ENCODE peak calls at places on chromosomes 6 and 20, in eight cellular contexts. One of them, this sample, is unnamed.

GRCh38 chr6:155408981-155409380 is 46.7 kb downstream of the NOX3 start:
- DNase-seq in T-helper 2 cell: no peak
- DNase-seq in cardiac fibroblast: no peak
- DNase-seq in NCI-H2029 treated with DMSO at 0.1 percent for 48 hours: no peak
- DNase-seq in SK-N-SH: no peak
- DNase-seq in CD8-positive, alpha-beta T cell: no peak
- DNase-seq in 8988T: no peak
- DNase-seq in ecto neural progenitor cell: no peak
- DNase-seq in this sample: no peak

GRCh38 chr6:16179970-16180431 is 51.1 kb downstream of the MYLIP start:
- DNase-seq in 8988T: no peak
- DNase-seq in SK-N-SH: no peak
- DNase-seq in CD8-positive, alpha-beta T cell: peak
- DNase-seq in ecto neural progenitor cell: no peak
- DNase-seq in NCI-H2029 treated with DMSO at 0.1 percent for 48 hours: no peak
- DNase-seq in T-helper 2 cell: peak
- DNase-seq in cardiac fibroblast: no peak
- DNase-seq in this sample: no peak

GRCh38 chr6:118709859-118710350 is 58.5 kb upstream of the CEP85L start:
- DNase-seq in cardiac fibroblast: peak
- DNase-seq in SK-N-SH: no peak
- DNase-seq in NCI-H2029 treated with DMSO at 0.1 percent for 48 hours: peak
- DNase-seq in CD8-positive, alpha-beta T cell: peak
- DNase-seq in ecto neural progenitor cell: no peak
- DNase-seq in T-helper 2 cell: peak
- DNase-seq in 8988T: no peak
- DNase-seq in this sample: peak

GRCh38 chr20:23622839-23623343 is 14.9 kb downstream of the CST3 start:
- DNase-seq in cardiac fibroblast: peak
- DNase-seq in NCI-H2029 treated with DMSO at 0.1 percent for 48 hours: no peak
- DNase-seq in T-helper 2 cell: no peak
- DNase-seq in 8988T: no peak
- DNase-seq in SK-N-SH: no peak
- DNase-seq in CD8-positive, alpha-beta T cell: no peak
- DNase-seq in ecto neural progenitor cell: peak
- DNase-seq in this sample: no peak

GRCh38 chr6:37845930-37846329 is 26.4 kb downstream of the ZFAND3 start:
- DNase-seq in CD8-positive, alpha-beta T cell: no peak
- DNase-seq in T-helper 2 cell: no peak
- DNase-seq in SK-N-SH: no peak
- DNase-seq in ecto neural progenitor cell: no peak
- DNase-seq in cardiac fibroblast: no peak
- DNase-seq in NCI-H2029 treated with DMSO at 0.1 percent for 48 hours: no peak
- DNase-seq in 8988T: no peak
- DNase-seq in this sample: no peak

GRCh38 chr6:116535109-116535508 is 10.4 kb downstream of the TRAPPC3L start:
- DNase-seq in T-helper 2 cell: no peak
- DNase-seq in SK-N-SH: no peak
- DNase-seq in NCI-H2029 treated with DMSO at 0.1 percent for 48 hours: no peak
- DNase-seq in cardiac fibroblast: no peak
- DNase-seq in ecto neural progenitor cell: no peak
- DNase-seq in 8988T: no peak
- DNase-seq in CD8-positive, alpha-beta T cell: no peak
- DNase-seq in this sample: no peak

GRCh38 chr6:165855856-165856255 is 192.8 kb upstream of the PDE10A start:
- DNase-seq in NCI-H2029 treated with DMSO at 0.1 percent for 48 hours: no peak
- DNase-seq in ecto neural progenitor cell: no peak
- DNase-seq in T-helper 2 cell: no peak
- DNase-seq in 8988T: no peak
- DNase-seq in cardiac fibroblast: no peak
- DNase-seq in CD8-positive, alpha-beta T cell: no peak
- DNase-seq in SK-N-SH: no peak
- DNase-seq in this sample: no peak

GRCh38 chr6:104591573-104592334 is 268.0 kb downstream of the HACE1 start:
- DNase-seq in 8988T: no peak
- DNase-seq in ecto neural progenitor cell: no peak
- DNase-seq in cardiac fibroblast: peak
- DNase-seq in CD8-positive, alpha-beta T cell: no peak
- DNase-seq in T-helper 2 cell: no peak
- DNase-seq in SK-N-SH: no peak
- DNase-seq in NCI-H2029 treated with DMSO at 0.1 percent for 48 hours: no peak
- DNase-seq in this sample: no peak

GRCh38 chr6:20333870-20334269 is 67.8 kb upstream of the E2F3 start:
- DNase-seq in SK-N-SH: no peak
- DNase-seq in cardiac fibroblast: no peak
- DNase-seq in 8988T: no peak
- DNase-seq in CD8-positive, alpha-beta T cell: no peak
- DNase-seq in NCI-H2029 treated with DMSO at 0.1 percent for 48 hours: no peak
- DNase-seq in ecto neural progenitor cell: no peak
- DNase-seq in T-helper 2 cell: no peak
- DNase-seq in this sample: no peak

GRCh38 chr20:17969276-17969883 is 562 bp downstream of the MGME1 start:
- DNase-seq in 8988T: no peak
- DNase-seq in CD8-positive, alpha-beta T cell: peak
- DNase-seq in SK-N-SH: peak
- DNase-seq in NCI-H2029 treated with DMSO at 0.1 percent for 48 hours: no peak
- DNase-seq in T-helper 2 cell: peak
- DNase-seq in ecto neural progenitor cell: no peak
- DNase-seq in cardiac fibroblast: peak
- DNase-seq in this sample: peak

This sample was measured in NK-92 treated with Interleukin-12 subunit alpha and Interleukin-12 subunit beta, amount 100 ng/mL, for 24 hours.